ENCODE peak calls at places on chromosomes 7 and 10, in five cellular contexts. E is epithelial cell of proximal tubule, T is foreskin fibroblast, N is heart right ventricle, F is small intestine. P is an unnamed sample.

GRCh38 chr7:112500619-112501018 is 19.8 kb downstream of the LSMEM1 start:
- DNase-seq in F (no peak), T (no peak), N (no peak), E (no peak), P (no peak)

GRCh38 chr10:44306147-44306710 is 78.7 kb downstream of the CXCL12 start:
- DNase-seq in N (no peak), F (no peak), E (no peak), T (peak), P (no peak)

GRCh38 chr10:13335881-13336280 is 12.2 kb downstream of the SEPHS1 start:
- DNase-seq in N (no peak), F (no peak), E (no peak), T (no peak), P (no peak)

GRCh38 chr10:46553238-46554049 is 3.0 kb downstream of the GPRIN2 start:
- DNase-seq in F (no peak), T (no peak), N (peak), E (no peak), P (no peak)

GRCh38 chr10:12938271-12938670 is 63.2 kb downstream of the CCDC3 start:
- DNase-seq in F (no peak), T (no peak), E (no peak), N (no peak), P (no peak)

GRCh38 chr10:6473430-6473829 is 106.6 kb downstream of the PRKCQ start:
- DNase-seq in E (no peak), N (no peak), T (no peak), F (peak), P (no peak)

GRCh38 chr10:68330852-68331454 is 911 bp upstream of the HNRNPH3 start:
- DNase-seq in F (peak), N (peak), E (no peak), T (no peak), P (peak)

GRCh38 chr7:100887186-100887954 is 2.1 kb downstream of the UFSP1 start:
- DNase-seq in T (no peak), E (no peak), F (peak), N (no peak), P (no peak)

GRCh38 chr10:92079003-92079402 is 155.4 kb downstream of the BTAF1 start:
- DNase-seq in N (no peak), F (no peak), E (no peak), T (no peak), P (no peak)

GRCh38 chr10:17084989-17085725 is 44.5 kb downstream of the CUBN start:
- DNase-seq in F (no peak), N (peak), E (no peak), T (no peak), P (no peak)

DNA sequence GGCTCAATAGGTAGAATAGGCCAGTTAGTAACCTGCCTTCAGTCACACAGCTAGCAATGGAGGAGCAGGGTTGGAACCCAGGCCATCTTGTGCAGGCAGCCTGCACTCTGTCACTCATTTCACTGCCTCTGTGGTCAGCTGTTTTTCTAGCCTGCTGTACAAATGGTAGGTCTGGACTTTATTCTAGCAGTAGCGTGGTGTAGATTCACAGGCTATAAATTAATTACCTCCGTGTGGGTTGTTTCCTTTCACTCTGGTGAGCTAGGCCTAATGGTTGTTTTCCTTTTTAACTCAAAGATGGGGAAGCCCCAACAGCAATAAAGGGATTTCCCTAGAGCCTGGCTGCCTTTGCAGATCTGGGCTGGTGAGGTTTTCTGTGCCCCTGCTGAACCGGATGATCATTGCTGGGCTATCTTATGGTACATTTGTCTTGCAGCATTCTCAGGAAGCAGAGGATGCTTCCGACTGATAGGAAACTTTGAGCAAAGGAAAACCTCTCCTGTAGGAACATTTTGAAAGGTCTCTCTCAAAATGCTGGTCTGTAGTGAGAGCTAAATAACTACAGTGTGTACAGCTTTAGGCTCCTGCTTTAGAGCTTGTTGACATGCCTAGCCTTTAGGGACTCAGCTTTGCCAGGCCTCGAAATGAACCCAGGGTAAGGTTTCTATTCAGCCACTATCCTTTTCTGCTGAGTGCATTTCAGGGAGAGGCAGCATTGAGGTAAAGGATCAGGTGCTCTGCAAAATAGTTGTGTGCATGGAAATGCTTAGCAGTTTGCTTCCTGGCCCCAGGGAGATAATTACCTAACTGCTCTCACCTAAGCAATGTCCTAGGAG is 157.4 kb downstream of the ST7 start:
- DNase-seq in T (no peak), F (peak), E (no peak), N (no peak), P (peak)
- H3K4me3 ChIP-seq in T (no peak), F (no peak), E (no peak), N (no peak), P (no peak)

GRCh38 chr10:3142146-3142875 is 30.3 kb downstream of the PITRM1 start:
- DNase-seq in T (no peak), F (no peak), E (no peak), N (no peak), P (no peak)
- H3K4me3 ChIP-seq in T (no peak), F (no peak), E (no peak), N (no peak), P (no peak)

GRCh38 chr7:1081931-1082401 is 5.9 kb upstream of the GPER1 start:
- DNase-seq in F (no peak), T (no peak), E (no peak), N (no peak), P (no peak)
- H3K4me3 ChIP-seq in F (no peak), T (no peak), E (no peak), N (no peak), P (no peak)

GRCh38 chr10:93436577-93436976 is 45.6 kb downstream of the MYOF start:
- DNase-seq in T (peak), F (no peak), N (peak), E (peak), P (peak)

GRCh38 chr10:93437946-93438795 is 44.0 kb downstream of the MYOF start:
- DNase-seq in T (peak), F (no peak), E (no peak), N (no peak), P (peak)

GRCh38 chr10:93437000-93437945 is 44.9 kb downstream of the MYOF start:
- DNase-seq in E (peak), F (no peak), T (peak), N (peak), P (peak)

GRCh38 chr10:93435621-93436385 is 46.3 kb downstream of the MYOF start:
- DNase-seq in E (peak), F (no peak), N (no peak), T (peak), P (peak)

DNA sequence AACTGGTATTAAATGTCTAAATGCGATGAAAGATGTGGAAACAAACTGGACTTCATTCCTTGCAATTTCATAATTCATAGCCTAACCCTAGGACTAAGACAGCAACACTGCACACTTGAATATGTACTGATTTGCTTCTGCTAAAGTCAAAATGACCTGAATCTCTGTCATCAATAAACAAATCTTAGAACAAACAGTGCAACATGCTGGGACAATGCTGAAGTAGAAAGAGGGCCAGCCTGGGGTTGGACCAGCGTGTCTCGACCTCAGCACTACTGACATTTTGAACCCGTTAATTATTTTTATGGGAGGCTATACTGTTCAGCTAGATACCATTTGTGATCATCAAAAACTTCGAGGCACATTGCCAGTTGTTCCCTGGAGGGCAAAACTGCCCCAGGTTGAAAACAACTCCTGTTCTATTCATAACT is 47.1 kb downstream of the MYOF start:
- DNase-seq in T (no peak), F (no peak), N (no peak), E (no peak), P (no peak)
- H3K4me3 ChIP-seq in T (no peak), F (no peak), N (no peak), E (no peak), P (no peak)

GRCh38 chr7:88312061-88312663 is 5.5 kb upstream of the STEAP4 start:
- DNase-seq in N (peak), T (peak), E (no peak), F (no peak), P (no peak)

GRCh38 chr7:88314092-88314491 is 7.4 kb upstream of the STEAP4 start:
- DNase-seq in T (no peak), E (no peak), N (no peak), F (no peak), P (no peak)

GRCh38 chr7:88318196-88318595 is 11.5 kb upstream of the STEAP4 start:
- DNase-seq in E (no peak), N (no peak), F (no peak), T (no peak), P (no peak)

GRCh38 chr7:88317422-88317821 is 10.7 kb upstream of the STEAP4 start:
- DNase-seq in T (no peak), N (no peak), F (no peak), E (no peak), P (no peak)

GRCh38 chr7:88315532-88315931 is 8.8 kb upstream of the STEAP4 start:
- DNase-seq in T (no peak), E (no peak), F (no peak), N (no peak), P (no peak)
- H3K4me3 ChIP-seq in T (no peak), E (no peak), F (no peak), N (no peak), P (no peak)

P was measured in hepatocyte.